ENCODE peak calls at places on chromosomes 4 and X, in nine cellular contexts. One of them, this sample, is unnamed.

GRCh38 chrX:9604908-9605306 is 140.0 kb downstream of the TBL1X start:
- DNase-seq in heart left ventricle: no peak
- DNase-seq in occipital lobe: no peak
- DNase-seq in GM12878: no peak
- DNase-seq in aorta: no peak
- DNase-seq in right atrium auricular region: no peak
- DNase-seq in cardiac muscle cell: no peak
- DNase-seq in IMR-90: no peak
- DNase-seq in body of pancreas: no peak
- DNase-seq in this sample: no peak

GRCh38 chrX:70452143-70452733 is 7.6 kb downstream of the DLG3 start:
- DNase-seq in GM12878: no peak
- DNase-seq in occipital lobe: peak
- DNase-seq in aorta: peak
- DNase-seq in right atrium auricular region: no peak
- DNase-seq in cardiac muscle cell: peak
- DNase-seq in body of pancreas: peak
- DNase-seq in IMR-90: peak
- DNase-seq in heart left ventricle: peak
- DNase-seq in this sample: peak

GRCh38 chrX:26032141-26032917 is 105.8 kb upstream of the MAGEB18 start:
- DNase-seq in body of pancreas: no peak
- DNase-seq in aorta: no peak
- DNase-seq in cardiac muscle cell: no peak
- DNase-seq in IMR-90: no peak
- DNase-seq in right atrium auricular region: no peak
- DNase-seq in heart left ventricle: no peak
- DNase-seq in occipital lobe: no peak
- DNase-seq in GM12878: no peak
- DNase-seq in this sample: no peak

GRCh38 chr4:56307423-56307822 is 79.9 kb downstream of the AASDH start:
- DNase-seq in right atrium auricular region: no peak
- DNase-seq in occipital lobe: no peak
- DNase-seq in body of pancreas: no peak
- DNase-seq in cardiac muscle cell: no peak
- DNase-seq in IMR-90: peak
- DNase-seq in heart left ventricle: no peak
- DNase-seq in aorta: no peak
- DNase-seq in GM12878: no peak
- DNase-seq in this sample: no peak

GRCh38 chrX:138711399-138712347 is at the start of gene FGF13:
- DNase-seq in aorta: peak
- DNase-seq in right atrium auricular region: no peak
- DNase-seq in heart left ventricle: peak
- DNase-seq in IMR-90: no peak
- DNase-seq in occipital lobe: peak
- DNase-seq in cardiac muscle cell: peak
- DNase-seq in body of pancreas: peak
- DNase-seq in GM12878: no peak
- DNase-seq in this sample: peak

GRCh38 chr4:164716901-164717300 is 37.0 kb upstream of the SMIM31 start:
- DNase-seq in aorta: no peak
- DNase-seq in cardiac muscle cell: peak
- DNase-seq in heart left ventricle: no peak
- DNase-seq in GM12878: no peak
- DNase-seq in body of pancreas: no peak
- DNase-seq in right atrium auricular region: no peak
- DNase-seq in IMR-90: no peak
- DNase-seq in occipital lobe: no peak
- DNase-seq in this sample: peak

GRCh38 chr4:178316211-178316610 is 874.0 kb upstream of the AGA start:
- DNase-seq in IMR-90: no peak
- DNase-seq in right atrium auricular region: no peak
- DNase-seq in body of pancreas: no peak
- DNase-seq in heart left ventricle: no peak
- DNase-seq in cardiac muscle cell: no peak
- DNase-seq in occipital lobe: no peak
- DNase-seq in GM12878: no peak
- DNase-seq in aorta: no peak
- DNase-seq in this sample: no peak

GRCh38 chr4:127523369-127523768 is 109.4 kb upstream of the INTU start:
- DNase-seq in right atrium auricular region: no peak
- DNase-seq in cardiac muscle cell: no peak
- DNase-seq in GM12878: no peak
- DNase-seq in heart left ventricle: no peak
- DNase-seq in aorta: no peak
- DNase-seq in IMR-90: no peak
- DNase-seq in occipital lobe: no peak
- DNase-seq in body of pancreas: no peak
- DNase-seq in this sample: no peak

GRCh38 chr4:38950734-38951133 is 81.5 kb downstream of the TMEM156 start:
- DNase-seq in cardiac muscle cell: no peak
- DNase-seq in occipital lobe: no peak
- DNase-seq in IMR-90: peak
- DNase-seq in GM12878: no peak
- DNase-seq in aorta: no peak
- DNase-seq in right atrium auricular region: no peak
- DNase-seq in heart left ventricle: no peak
- DNase-seq in body of pancreas: no peak
- DNase-seq in this sample: no peak

GRCh38 chr4:89222171-89222570 is 85.4 kb downstream of the GPRIN3 start:
- DNase-seq in body of pancreas: no peak
- DNase-seq in GM12878: peak
- DNase-seq in right atrium auricular region: no peak
- DNase-seq in heart left ventricle: no peak
- DNase-seq in cardiac muscle cell: no peak
- DNase-seq in IMR-90: no peak
- DNase-seq in aorta: no peak
- DNase-seq in occipital lobe: no peak
- DNase-seq in this sample: no peak

GRCh38 chr4:145481164-145481941 is at the start of gene SMAD1:
- DNase-seq in IMR-90: peak
- DNase-seq in body of pancreas: peak
- DNase-seq in aorta: peak
- DNase-seq in cardiac muscle cell: peak
- DNase-seq in right atrium auricular region: peak
- DNase-seq in GM12878: no peak
- DNase-seq in occipital lobe: peak
- DNase-seq in heart left ventricle: peak
- DNase-seq in this sample: peak

GRCh38 chr4:95651891-95652290 is 103.1 kb upstream of the UNC5C start:
- DNase-seq in cardiac muscle cell: no peak
- DNase-seq in occipital lobe: no peak
- DNase-seq in right atrium auricular region: no peak
- DNase-seq in body of pancreas: no peak
- DNase-seq in GM12878: no peak
- DNase-seq in IMR-90: no peak
- DNase-seq in heart left ventricle: no peak
- DNase-seq in aorta: no peak
- DNase-seq in this sample: no peak

GRCh38 chr4:45662996-45663395 is 460.9 kb downstream of the GABRG1 start:
- DNase-seq in GM12878: no peak
- DNase-seq in right atrium auricular region: no peak
- DNase-seq in body of pancreas: peak
- DNase-seq in aorta: no peak
- DNase-seq in heart left ventricle: peak
- DNase-seq in occipital lobe: peak
- DNase-seq in IMR-90: no peak
- DNase-seq in cardiac muscle cell: peak
- DNase-seq in this sample: peak

GRCh38 chrX:68832101-68832416 is 3.2 kb downstream of the EFNB1 start:
- DNase-seq in occipital lobe: no peak
- DNase-seq in IMR-90: peak
- DNase-seq in body of pancreas: no peak
- DNase-seq in GM12878: no peak
- DNase-seq in aorta: peak
- DNase-seq in right atrium auricular region: peak
- DNase-seq in cardiac muscle cell: peak
- DNase-seq in heart left ventricle: peak
- DNase-seq in this sample: no peak

GRCh38 chr4:56613101-56613862 is 67.8 kb downstream of the HOPX start:
- DNase-seq in IMR-90: peak
- DNase-seq in heart left ventricle: no peak
- DNase-seq in cardiac muscle cell: no peak
- DNase-seq in occipital lobe: no peak
- DNase-seq in GM12878: no peak
- DNase-seq in body of pancreas: no peak
- DNase-seq in right atrium auricular region: no peak
- DNase-seq in aorta: no peak
- DNase-seq in this sample: no peak

GRCh38 chrX:18668468-18668867 is 3.4 kb downstream of the RS1 start:
- DNase-seq in occipital lobe: no peak
- DNase-seq in cardiac muscle cell: no peak
- DNase-seq in right atrium auricular region: no peak
- DNase-seq in body of pancreas: no peak
- DNase-seq in IMR-90: no peak
- DNase-seq in aorta: no peak
- DNase-seq in heart left ventricle: no peak
- DNase-seq in GM12878: peak
- DNase-seq in this sample: no peak

GRCh38 chr4:81052119-81053068 is 21.9 kb downstream of the BMP3 start:
- DNase-seq in GM12878: peak
- DNase-seq in IMR-90: peak
- DNase-seq in occipital lobe: peak
- DNase-seq in aorta: no peak
- DNase-seq in body of pancreas: peak
- DNase-seq in right atrium auricular region: no peak
- DNase-seq in cardiac muscle cell: peak
- DNase-seq in heart left ventricle: peak
- DNase-seq in this sample: peak

GRCh38 chrX:19924285-19924684 is 36.9 kb upstream of the SH3KBP1 start:
- DNase-seq in right atrium auricular region: no peak
- DNase-seq in GM12878: no peak
- DNase-seq in body of pancreas: no peak
- DNase-seq in aorta: no peak
- DNase-seq in IMR-90: no peak
- DNase-seq in occipital lobe: no peak
- DNase-seq in heart left ventricle: no peak
- DNase-seq in cardiac muscle cell: no peak
- DNase-seq in this sample: no peak

GRCh38 chr4:24642941-24643628 is 58.7 kb upstream of the DHX15 start:
- DNase-seq in GM12878: no peak
- DNase-seq in body of pancreas: no peak
- DNase-seq in heart left ventricle: no peak
- DNase-seq in cardiac muscle cell: no peak
- DNase-seq in occipital lobe: no peak
- DNase-seq in right atrium auricular region: no peak
- DNase-seq in IMR-90: peak
- DNase-seq in aorta: no peak
- DNase-seq in this sample: no peak

GRCh38 chr4:8852118-8852704 is 19.4 kb downstream of the HMX1 start:
- DNase-seq in GM12878: no peak
- DNase-seq in body of pancreas: no peak
- DNase-seq in IMR-90: no peak
- DNase-seq in cardiac muscle cell: no peak
- DNase-seq in heart left ventricle: no peak
- DNase-seq in right atrium auricular region: no peak
- DNase-seq in occipital lobe: no peak
- DNase-seq in aorta: peak
- DNase-seq in this sample: no peak

GRCh38 chr4:53459548-53459947 is 82.1 kb downstream of the FIP1L1 start:
- DNase-seq in cardiac muscle cell: peak
- DNase-seq in occipital lobe: no peak
- DNase-seq in right atrium auricular region: no peak
- DNase-seq in aorta: no peak
- DNase-seq in heart left ventricle: no peak
- DNase-seq in body of pancreas: no peak
- DNase-seq in IMR-90: peak
- DNase-seq in GM12878: no peak
- DNase-seq in this sample: no peak

GRCh38 chrX:97806238-97806637 is 922.5 kb downstream of the RPA4 start:
- DNase-seq in cardiac muscle cell: no peak
- DNase-seq in body of pancreas: no peak
- DNase-seq in heart left ventricle: no peak
- DNase-seq in right atrium auricular region: no peak
- DNase-seq in occipital lobe: no peak
- DNase-seq in GM12878: no peak
- DNase-seq in IMR-90: peak
- DNase-seq in aorta: no peak
- DNase-seq in this sample: peak

GRCh38 chr4:170589597-170590191 is 499.9 kb upstream of the AADAT start:
- DNase-seq in heart left ventricle: no peak
- DNase-seq in GM12878: peak
- DNase-seq in IMR-90: no peak
- DNase-seq in aorta: no peak
- DNase-seq in occipital lobe: no peak
- DNase-seq in right atrium auricular region: no peak
- DNase-seq in cardiac muscle cell: peak
- DNase-seq in body of pancreas: no peak
- DNase-seq in this sample: peak

GRCh38 chr4:76011700-76012387 is 4.5 kb upstream of the CXCL9 start:
- DNase-seq in right atrium auricular region: no peak
- DNase-seq in heart left ventricle: peak
- DNase-seq in IMR-90: peak
- DNase-seq in GM12878: peak
- DNase-seq in aorta: peak
- DNase-seq in body of pancreas: no peak
- DNase-seq in occipital lobe: no peak
- DNase-seq in cardiac muscle cell: no peak
- DNase-seq in this sample: no peak

GRCh38 chrX:82218361-82218760 is 1016.5 kb downstream of the SH3BGRL start:
- DNase-seq in occipital lobe: no peak
- DNase-seq in right atrium auricular region: no peak
- DNase-seq in heart left ventricle: no peak
- DNase-seq in cardiac muscle cell: peak
- DNase-seq in body of pancreas: no peak
- DNase-seq in GM12878: peak
- DNase-seq in aorta: no peak
- DNase-seq in IMR-90: peak
- DNase-seq in this sample: peak

GRCh38 chr4:84916233-84916632 is 50.3 kb downstream of the WDFY3 start:
- DNase-seq in aorta: no peak
- DNase-seq in heart left ventricle: no peak
- DNase-seq in cardiac muscle cell: no peak
- DNase-seq in right atrium auricular region: no peak
- DNase-seq in IMR-90: no peak
- DNase-seq in occipital lobe: no peak
- DNase-seq in GM12878: no peak
- DNase-seq in body of pancreas: no peak
- DNase-seq in this sample: no peak

GRCh38 chr4:185396724-185397402 is at the start of gene ANKRD37:
- DNase-seq in heart left ventricle: peak
- DNase-seq in body of pancreas: peak
- DNase-seq in occipital lobe: no peak
- DNase-seq in right atrium auricular region: peak
- DNase-seq in GM12878: no peak
- DNase-seq in cardiac muscle cell: peak
- DNase-seq in IMR-90: peak
- DNase-seq in aorta: peak
- DNase-seq in this sample: no peak

GRCh38 chr4:174120446-174121142 is 162.9 kb downstream of the FBXO8 start:
- DNase-seq in occipital lobe: peak
- DNase-seq in aorta: peak
- DNase-seq in GM12878: no peak
- DNase-seq in cardiac muscle cell: peak
- DNase-seq in IMR-90: peak
- DNase-seq in body of pancreas: peak
- DNase-seq in right atrium auricular region: peak
- DNase-seq in heart left ventricle: peak
- DNase-seq in this sample: peak

GRCh38 chr4:8771258-8771590 is 100.4 kb downstream of the HMX1 start:
- DNase-seq in GM12878: no peak
- DNase-seq in IMR-90: no peak
- DNase-seq in right atrium auricular region: no peak
- DNase-seq in heart left ventricle: no peak
- DNase-seq in cardiac muscle cell: peak
- DNase-seq in body of pancreas: no peak
- DNase-seq in occipital lobe: no peak
- DNase-seq in aorta: peak
- DNase-seq in this sample: no peak

GRCh38 chrX:112761239-112762207 is 79.1 kb downstream of the AMOT start:
- DNase-seq in right atrium auricular region: no peak
- DNase-seq in heart left ventricle: no peak
- DNase-seq in IMR-90: no peak
- DNase-seq in GM12878: peak
- DNase-seq in aorta: no peak
- DNase-seq in body of pancreas: no peak
- DNase-seq in occipital lobe: no peak
- DNase-seq in cardiac muscle cell: no peak
- DNase-seq in this sample: no peak

GRCh38 chr4:141913928-141914327 is 277.5 kb downstream of the IL15 start:
- DNase-seq in aorta: no peak
- DNase-seq in IMR-90: peak
- DNase-seq in occipital lobe: no peak
- DNase-seq in right atrium auricular region: no peak
- DNase-seq in heart left ventricle: no peak
- DNase-seq in GM12878: no peak
- DNase-seq in cardiac muscle cell: peak
- DNase-seq in body of pancreas: no peak
- DNase-seq in this sample: no peak